ENCODE peak calls at places on chromosomes 3 and 15, in eight cellular contexts. One of them, this sample, is unnamed.

GRCh38 chr3:50194128-50194902 is 2.9 kb downstream of the GNAT1 start:
- DNase-seq in SK-N-SH: peak; percentile 91
- DNase-seq in PC-3: peak; percentile 76
- DNase-seq in esophagus muscularis mucosa: peak; percentile 93
- DNase-seq in neural crest cell: peak; percentile 53
- DNase-seq in K562: peak; percentile 86
- DNase-seq in chondrocyte: no peak
- DNase-seq in fibroblast of the aortic adventitia: peak; percentile 60
- DNase-seq in this sample: no peak

GRCh38 chr15:51030649-51031316 is 63.9 kb downstream of the TNFAIP8L3 start:
- DNase-seq in chondrocyte: no peak
- DNase-seq in esophagus muscularis mucosa: no peak
- DNase-seq in neural crest cell: no peak
- DNase-seq in SK-N-SH: no peak
- DNase-seq in PC-3: peak; percentile 92
- DNase-seq in K562: no peak
- DNase-seq in fibroblast of the aortic adventitia: peak; percentile 73
- DNase-seq in this sample: no peak

GRCh38 chr3:150737874-150738679 is 24.9 kb downstream of the SIAH2 start:
- DNase-seq in fibroblast of the aortic adventitia: peak; percentile 57
- DNase-seq in PC-3: peak; percentile 60
- DNase-seq in esophagus muscularis mucosa: peak; percentile 70
- DNase-seq in neural crest cell: no peak
- DNase-seq in SK-N-SH: no peak
- DNase-seq in chondrocyte: no peak
- DNase-seq in K562: peak; percentile 88
- DNase-seq in this sample: no peak

GRCh38 chr15:99155961-99156443 is 51.1 kb downstream of the SYNM start:
- DNase-seq in esophagus muscularis mucosa: no peak
- DNase-seq in K562: no peak
- DNase-seq in fibroblast of the aortic adventitia: peak; percentile 37
- DNase-seq in PC-3: peak; percentile 62
- DNase-seq in chondrocyte: no peak
- DNase-seq in SK-N-SH: no peak
- DNase-seq in neural crest cell: no peak
- DNase-seq in this sample: no peak

GRCh38 chr3:152267831-152268500 is 763 bp upstream of the MBNL1 start:
- DNase-seq in esophagus muscularis mucosa: no peak
- DNase-seq in K562: no peak
- DNase-seq in fibroblast of the aortic adventitia: peak; percentile 42
- DNase-seq in SK-N-SH: no peak
- DNase-seq in PC-3: no peak
- DNase-seq in neural crest cell: no peak
- DNase-seq in chondrocyte: no peak
- DNase-seq in this sample: no peak

GRCh38 chr3:82157952-82158351 is 396.5 kb upstream of the GBE1 start:
- DNase-seq in chondrocyte: no peak
- DNase-seq in SK-N-SH: no peak
- DNase-seq in fibroblast of the aortic adventitia: peak; percentile 36
- DNase-seq in esophagus muscularis mucosa: no peak
- DNase-seq in neural crest cell: no peak
- DNase-seq in K562: no peak
- DNase-seq in PC-3: peak; percentile 93
- DNase-seq in this sample: no peak

GRCh38 chr3:123632161-123632655 is 47.4 kb upstream of the HACD2 start:
- DNase-seq in K562: no peak
- DNase-seq in esophagus muscularis mucosa: no peak
- DNase-seq in PC-3: no peak
- DNase-seq in chondrocyte: no peak
- DNase-seq in fibroblast of the aortic adventitia: peak; percentile 70
- DNase-seq in SK-N-SH: no peak
- DNase-seq in neural crest cell: no peak
- DNase-seq in this sample: no peak

GRCh38 chr3:57176045-57176444 is 10.9 kb upstream of the IL17RD start:
- DNase-seq in SK-N-SH: no peak
- DNase-seq in K562: no peak
- DNase-seq in fibroblast of the aortic adventitia: no peak
- DNase-seq in PC-3: no peak
- DNase-seq in chondrocyte: no peak
- DNase-seq in esophagus muscularis mucosa: no peak
- DNase-seq in neural crest cell: no peak
- DNase-seq in this sample: peak; percentile 57

GRCh38 chr3:51336261-51336660 is 48.8 kb upstream of the MANF start:
- DNase-seq in fibroblast of the aortic adventitia: no peak
- DNase-seq in PC-3: no peak
- DNase-seq in neural crest cell: no peak
- DNase-seq in K562: no peak
- DNase-seq in chondrocyte: no peak
- DNase-seq in esophagus muscularis mucosa: peak; percentile 31
- DNase-seq in SK-N-SH: no peak
- DNase-seq in this sample: no peak

GRCh38 chr3:88301273-88302002 is 151.7 kb downstream of the C3orf38 start:
- DNase-seq in esophagus muscularis mucosa: no peak
- DNase-seq in chondrocyte: no peak
- DNase-seq in SK-N-SH: no peak
- DNase-seq in fibroblast of the aortic adventitia: no peak
- DNase-seq in PC-3: peak; percentile 56
- DNase-seq in neural crest cell: no peak
- DNase-seq in K562: no peak
- DNase-seq in this sample: no peak

GRCh38 chr3:36135863-36136262 is 244.4 kb upstream of the STAC start:
- DNase-seq in SK-N-SH: no peak
- DNase-seq in chondrocyte: no peak
- DNase-seq in neural crest cell: no peak
- DNase-seq in PC-3: no peak
- DNase-seq in K562: no peak
- DNase-seq in esophagus muscularis mucosa: no peak
- DNase-seq in fibroblast of the aortic adventitia: no peak
- DNase-seq in this sample: no peak

GRCh38 chr15:37789881-37790280 is 144.6 kb upstream of the TMCO5A start:
- DNase-seq in neural crest cell: no peak
- DNase-seq in chondrocyte: no peak
- DNase-seq in esophagus muscularis mucosa: no peak
- DNase-seq in fibroblast of the aortic adventitia: peak; percentile 68
- DNase-seq in K562: no peak
- DNase-seq in SK-N-SH: no peak
- DNase-seq in PC-3: peak; percentile 72
- DNase-seq in this sample: no peak

GRCh38 chr3:45654344-45654934 is 34.8 kb upstream of the SACM1L start:
- DNase-seq in SK-N-SH: no peak
- DNase-seq in fibroblast of the aortic adventitia: no peak
- DNase-seq in esophagus muscularis mucosa: no peak
- DNase-seq in PC-3: peak; percentile 21
- DNase-seq in K562: no peak
- DNase-seq in chondrocyte: no peak
- DNase-seq in neural crest cell: no peak
- DNase-seq in this sample: no peak

GRCh38 chr3:21825684-21826083 is 74.7 kb upstream of the ZNF385D start:
- DNase-seq in K562: no peak
- DNase-seq in SK-N-SH: no peak
- DNase-seq in chondrocyte: no peak
- DNase-seq in esophagus muscularis mucosa: no peak
- DNase-seq in PC-3: no peak
- DNase-seq in fibroblast of the aortic adventitia: no peak
- DNase-seq in neural crest cell: no peak
- DNase-seq in this sample: no peak

GRCh38 chr3:113873814-113874526 is 35.4 kb downstream of the GRAMD1C start:
- DNase-seq in K562: no peak
- DNase-seq in neural crest cell: no peak
- DNase-seq in chondrocyte: no peak
- DNase-seq in PC-3: no peak
- DNase-seq in fibroblast of the aortic adventitia: no peak
- DNase-seq in esophagus muscularis mucosa: no peak
- DNase-seq in SK-N-SH: no peak
- DNase-seq in this sample: no peak

GRCh38 chr15:39622660-39623549 is 42.0 kb downstream of the THBS1 start:
- DNase-seq in chondrocyte: no peak
- DNase-seq in K562: no peak
- DNase-seq in esophagus muscularis mucosa: no peak
- DNase-seq in neural crest cell: no peak
- DNase-seq in fibroblast of the aortic adventitia: no peak
- DNase-seq in PC-3: no peak
- DNase-seq in SK-N-SH: no peak
- DNase-seq in this sample: no peak

GRCh38 chr3:54188176-54188791 is 65.9 kb downstream of the CACNA2D3 start:
- DNase-seq in chondrocyte: no peak
- DNase-seq in PC-3: peak; percentile 66
- DNase-seq in SK-N-SH: no peak
- DNase-seq in fibroblast of the aortic adventitia: peak; percentile 47
- DNase-seq in esophagus muscularis mucosa: no peak
- DNase-seq in neural crest cell: peak; percentile 66
- DNase-seq in K562: peak; percentile 58
- DNase-seq in this sample: no peak

DNA sequence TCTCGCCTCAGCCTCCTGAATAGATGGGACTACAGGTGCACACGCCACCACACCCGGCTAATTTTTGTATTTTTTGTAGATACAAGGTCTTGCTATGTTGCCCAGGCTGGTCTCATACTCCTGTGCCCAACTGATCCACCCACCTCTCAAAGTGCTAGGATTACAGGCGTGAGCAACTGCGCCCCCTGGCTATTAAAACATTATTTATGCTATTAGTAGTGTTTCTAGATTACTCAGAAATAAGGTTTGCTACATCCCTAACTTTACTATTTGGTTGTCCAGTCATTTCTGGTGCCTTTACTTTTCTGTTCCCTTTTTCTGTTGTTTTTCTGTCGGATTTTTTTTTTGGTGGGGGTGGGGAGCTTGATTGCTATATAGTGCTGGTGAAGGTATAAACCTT is 393.6 kb upstream of the TPM1 start:
- DNase-seq in neural crest cell: no peak
- DNase-seq in chondrocyte: no peak
- DNase-seq in esophagus muscularis mucosa: peak; percentile 53
- DNase-seq in K562: no peak
- DNase-seq in SK-N-SH: no peak
- DNase-seq in fibroblast of the aortic adventitia: peak; percentile 32
- DNase-seq in PC-3: peak; percentile 59
- DNase-seq in this sample: no peak
- TF ChIP-seq CTCF in neural crest cell: peak; percentile 31
- TF ChIP-seq CTCF in chondrocyte: peak; percentile 72
- TF ChIP-seq CTCF in esophagus muscularis mucosa: peak; percentile 38
- TF ChIP-seq CTCF in K562: no peak
- TF ChIP-seq CTCF in SK-N-SH: peak; percentile 48
- TF ChIP-seq CTCF in fibroblast of the aortic adventitia: peak; percentile 24
- TF ChIP-seq CTCF in PC-3: peak; percentile 61
- TF ChIP-seq CTCF in this sample: peak; percentile 44

DNA sequence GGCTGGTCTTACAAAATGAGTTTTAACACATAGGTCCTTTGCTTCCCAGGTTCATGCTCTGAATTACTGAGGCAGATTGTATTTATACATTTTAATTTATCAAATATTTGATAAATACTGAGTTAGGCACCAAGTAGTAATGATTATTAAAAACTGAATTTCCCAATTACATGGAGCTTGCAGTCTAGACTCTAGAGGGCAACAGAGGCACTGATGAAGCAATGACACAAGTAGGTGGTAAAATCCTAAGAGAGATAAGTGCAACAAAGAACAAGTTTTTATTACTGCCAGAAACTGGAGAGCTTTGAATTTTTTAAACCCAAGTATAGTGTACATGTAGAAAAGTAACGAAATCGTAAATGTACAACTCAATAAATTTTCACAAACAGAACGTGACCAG is 406.2 kb upstream of the RARB start:
- DNase-seq in esophagus muscularis mucosa: no peak
- DNase-seq in SK-N-SH: no peak
- DNase-seq in fibroblast of the aortic adventitia: peak; percentile 52
- DNase-seq in neural crest cell: no peak
- DNase-seq in chondrocyte: no peak
- DNase-seq in PC-3: peak; percentile 6
- DNase-seq in K562: no peak
- DNase-seq in this sample: no peak
- TF ChIP-seq CTCF in esophagus muscularis mucosa: peak; percentile 57
- TF ChIP-seq CTCF in SK-N-SH: peak; percentile 64
- TF ChIP-seq CTCF in fibroblast of the aortic adventitia: peak; percentile 45
- TF ChIP-seq CTCF in neural crest cell: peak; percentile 57
- TF ChIP-seq CTCF in chondrocyte: peak; percentile 84
- TF ChIP-seq CTCF in PC-3: peak; percentile 48
- TF ChIP-seq CTCF in K562: no peak
- TF ChIP-seq CTCF in this sample: peak; percentile 75

DNA sequence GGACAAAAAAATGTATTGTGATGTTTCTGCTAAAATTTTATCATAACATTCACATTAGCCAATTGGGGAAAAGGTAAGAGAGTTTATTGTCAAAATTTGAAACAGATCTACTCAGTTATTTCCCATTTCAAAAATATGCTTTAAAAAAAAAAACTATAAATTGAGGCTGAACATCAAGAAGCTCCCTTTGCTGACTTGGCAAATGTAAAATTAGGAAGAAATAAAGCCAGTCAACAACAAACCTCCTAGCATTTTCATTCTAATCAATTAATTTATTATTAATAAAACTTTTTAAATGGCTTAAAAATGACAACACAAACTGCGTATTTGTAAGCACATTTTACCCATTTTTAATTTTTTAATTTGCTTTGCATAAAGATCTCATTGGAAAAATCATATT is 485.4 kb downstream of the ROBO2 start:
- DNase-seq in fibroblast of the aortic adventitia: no peak
- DNase-seq in neural crest cell: no peak
- DNase-seq in esophagus muscularis mucosa: no peak
- DNase-seq in K562: no peak
- DNase-seq in SK-N-SH: no peak
- DNase-seq in PC-3: no peak
- DNase-seq in chondrocyte: no peak
- DNase-seq in this sample: no peak
- TF ChIP-seq CTCF in fibroblast of the aortic adventitia: no peak
- TF ChIP-seq CTCF in neural crest cell: no peak
- TF ChIP-seq CTCF in esophagus muscularis mucosa: no peak
- TF ChIP-seq CTCF in K562: no peak
- TF ChIP-seq CTCF in SK-N-SH: no peak
- TF ChIP-seq CTCF in PC-3: no peak
- TF ChIP-seq CTCF in chondrocyte: no peak
- TF ChIP-seq CTCF in this sample: no peak

GRCh38 chr3:140455476-140455875 is 222.4 kb upstream of the TRIM42 start:
- DNase-seq in PC-3: no peak
- DNase-seq in neural crest cell: no peak
- DNase-seq in SK-N-SH: no peak
- DNase-seq in fibroblast of the aortic adventitia: no peak
- DNase-seq in K562: no peak
- DNase-seq in esophagus muscularis mucosa: no peak
- DNase-seq in chondrocyte: no peak
- DNase-seq in this sample: no peak

GRCh38 chr3:140453750-140454149 is 224.1 kb upstream of the TRIM42 start:
- DNase-seq in SK-N-SH: no peak
- DNase-seq in PC-3: no peak
- DNase-seq in fibroblast of the aortic adventitia: no peak
- DNase-seq in neural crest cell: no peak
- DNase-seq in K562: no peak
- DNase-seq in chondrocyte: no peak
- DNase-seq in esophagus muscularis mucosa: no peak
- DNase-seq in this sample: no peak

GRCh38 chr3:140459462-140459861 is 218.4 kb upstream of the TRIM42 start:
- DNase-seq in PC-3: no peak
- DNase-seq in fibroblast of the aortic adventitia: no peak
- DNase-seq in neural crest cell: no peak
- DNase-seq in chondrocyte: no peak
- DNase-seq in SK-N-SH: no peak
- DNase-seq in K562: no peak
- DNase-seq in esophagus muscularis mucosa: no peak
- DNase-seq in this sample: no peak

DNA sequence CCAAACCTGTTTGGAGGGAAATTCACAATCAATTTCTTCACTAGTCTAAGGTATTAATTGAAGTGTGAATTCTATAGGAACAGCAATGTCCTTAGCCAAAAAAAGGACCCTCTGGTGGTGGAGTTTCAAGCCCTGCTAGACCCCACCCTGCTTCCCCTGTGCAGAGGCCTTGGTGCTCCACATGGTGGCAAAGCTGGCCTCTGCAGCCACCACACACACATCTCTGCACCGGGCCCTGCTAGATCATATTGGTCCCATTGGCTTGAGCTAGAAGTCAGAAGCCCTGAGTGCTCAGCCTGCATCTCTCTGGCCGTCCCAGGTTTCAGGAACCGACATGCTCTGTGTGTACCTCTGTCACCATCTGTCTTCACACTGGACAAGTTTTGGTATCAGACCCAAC is 220.9 kb upstream of the TRIM42 start:
- DNase-seq in neural crest cell: no peak
- DNase-seq in SK-N-SH: no peak
- DNase-seq in K562: no peak
- DNase-seq in PC-3: no peak
- DNase-seq in esophagus muscularis mucosa: no peak
- DNase-seq in chondrocyte: no peak
- DNase-seq in fibroblast of the aortic adventitia: no peak
- DNase-seq in this sample: no peak
- TF ChIP-seq CTCF in neural crest cell: no peak
- TF ChIP-seq CTCF in SK-N-SH: no peak
- TF ChIP-seq CTCF in K562: no peak
- TF ChIP-seq CTCF in PC-3: no peak
- TF ChIP-seq CTCF in esophagus muscularis mucosa: no peak
- TF ChIP-seq CTCF in chondrocyte: peak; percentile 21
- TF ChIP-seq CTCF in fibroblast of the aortic adventitia: no peak
- TF ChIP-seq CTCF in this sample: no peak

This sample was measured in osteocyte.